ENCODE peak calls at places on chromosomes 1 and 21, in five cellular contexts. C is effector CD8-positive, alpha-beta T cell; J is amniotic stem cell; Q is endodermal cell; K is NCI-H748 treated with DMSO at 0.1 percent for 48 hours. L is an unnamed sample.

GRCh38 chr1:29453502-29454240 is 217.3 kb downstream of the PTPRU start:
- DNase-seq in C (no peak), J (no peak), Q (peak), K (no peak), L (no peak)

GRCh38 chr21:17769049-17769845 is 49.9 kb downstream of the C21orf91 start:
- DNase-seq in C (no peak), J (no peak), Q (no peak), K (no peak), L (no peak)

GRCh38 chr1:155976062-155976912 is 2.1 kb downstream of the ARHGEF2 start:
- DNase-seq in C (peak), J (no peak), Q (peak), K (peak), L (no peak)

GRCh38 chr1:47444578-47445465 is 7.0 kb downstream of the FOXD2 start:
- DNase-seq in C (no peak), J (no peak), Q (peak), K (no peak), L (no peak)

GRCh38 chr1:22903113-22903512 is 69.6 kb downstream of the LACTBL1 start:
- DNase-seq in C (no peak), J (no peak), Q (no peak), K (no peak), L (no peak)

GRCh38 chr1:117231748-117232373 is 21.1 kb upstream of the VTCN1 start:
- DNase-seq in C (no peak), J (no peak), Q (no peak), K (no peak), L (no peak)

GRCh38 chr1:174367892-174368291 is 79.9 kb upstream of the GPR52 start:
- DNase-seq in C (no peak), J (no peak), Q (no peak), K (no peak), L (no peak)

GRCh38 chr1:185528084-185528656 is 206.0 kb upstream of the HMCN1 start:
- DNase-seq in C (no peak), J (no peak), Q (no peak), K (no peak), L (no peak)

GRCh38 chr1:59673575-59674467 is 140.9 kb upstream of the HOOK1 start:
- DNase-seq in C (no peak), J (no peak), Q (peak), K (no peak), L (peak)

GRCh38 chr1:25917996-25918395 is 11.8 kb upstream of the STMN1 start:
- DNase-seq in C (no peak), J (no peak), Q (no peak), K (no peak), L (no peak)

GRCh38 chr1:66154394-66154793 is 361.7 kb downstream of the PDE4B start:
- DNase-seq in C (no peak), J (no peak), Q (no peak), K (no peak), L (no peak)

GRCh38 chr1:79982218-79982617 is 975.7 kb upstream of the ADGRL4 start:
- DNase-seq in C (no peak), J (no peak), Q (no peak), K (no peak), L (peak)

L was measured in Right ventricle myocardium inferior.